ENCODE peak calls at places on chromosomes 1 and 21, in six cellular contexts. D is NCI-H1092 treated with DMSO at 0.1 percent for 48 hours, F is colonic mucosa, S is PC-9, L is SW480, Z is NCI-H345. I is an unnamed sample.

GRCh38 chr1:38760562-38760961 is 99.0 kb downstream of the RRAGC start:
- DNase-seq in D (no peak), F (no peak), S (no peak), L (no peak), Z (no peak), I (no peak)

GRCh38 chr1:16068356-16069270 is 4.8 kb downstream of the FAM131C start:
- DNase-seq in D (peak), F (no peak), S (peak), L (no peak), Z (no peak), I (no peak)

GRCh38 chr1:102110591-102110990 is 113.9 kb upstream of the OLFM3 start:
- DNase-seq in D (no peak), F (no peak), S (no peak), L (no peak), Z (no peak), I (no peak)

GRCh38 chr1:25109527-25109926 is 122.8 kb downstream of the SYF2 start:
- DNase-seq in D (no peak), F (no peak), S (no peak), L (no peak), Z (no peak), I (no peak)

GRCh38 chr1:33586795-33587194 is 114.3 kb downstream of the ZSCAN20 start:
- DNase-seq in D (no peak), F (no peak), S (no peak), L (no peak), Z (no peak), I (no peak)

GRCh38 chr1:186819140-186819539 is 9.6 kb upstream of the PLA2G4A start:
- DNase-seq in D (no peak), F (no peak), S (no peak), L (no peak), Z (no peak), I (peak)

GRCh38 chr1:70084314-70084915 is 121.0 kb downstream of the LRRC40 start:
- DNase-seq in D (no peak), F (no peak), S (no peak), L (no peak), Z (no peak), I (no peak)

GRCh38 chr1:9596419-9597123 is 7.9 kb downstream of the TMEM201 start:
- DNase-seq in D (no peak), F (no peak), S (no peak), L (no peak), Z (peak), I (no peak)

GRCh38 chr1:64499966-64500365 is 30.0 kb downstream of the CACHD1 start:
- DNase-seq in D (no peak), F (no peak), S (no peak), L (peak), Z (no peak), I (no peak)

GRCh38 chr1:22711071-22711470 is 432 bp downstream of the EPHB2 start:
- DNase-seq in D (peak), F (no peak), S (no peak), L (no peak), Z (no peak), I (no peak)

GRCh38 chr1:44881011-44881632 is 38.1 kb upstream of the PTCH2 start:
- DNase-seq in D (no peak), F (no peak), S (no peak), L (no peak), Z (no peak), I (no peak)

GRCh38 chr1:91527781-91528180 is 27.1 kb downstream of the CDC7 start:
- DNase-seq in D (no peak), F (no peak), S (no peak), L (no peak), Z (no peak), I (no peak)

GRCh38 chr1:86616871-86617270 is 70.0 kb downstream of the CLCA4 start:
- DNase-seq in D (no peak), F (peak), S (no peak), L (no peak), Z (no peak), I (no peak)

GRCh38 chr21:45339430-45340405 is 52.0 kb upstream of the POFUT2 start:
- DNase-seq in D (no peak), F (no peak), S (no peak), L (no peak), Z (no peak), I (peak)

GRCh38 chr1:221241592-221241991 is 362.3 kb downstream of the HLX start:
- DNase-seq in D (no peak), F (no peak), S (no peak), L (no peak), Z (peak), I (no peak)

GRCh38 chr1:204202481-204202880 is 6.2 kb upstream of the KISS1 start:
- DNase-seq in D (no peak), F (no peak), S (no peak), L (no peak), Z (no peak), I (no peak)

GRCh38 chr1:24253569-24253968 is 65.6 kb upstream of the GRHL3 start:
- DNase-seq in D (no peak), F (no peak), S (no peak), L (no peak), Z (no peak), I (no peak)

GRCh38 chr1:3495776-3496745 is 41.6 kb downstream of the ARHGEF16 start:
- DNase-seq in D (no peak), F (no peak), S (no peak), L (no peak), Z (no peak), I (peak)

GRCh38 chr1:7386226-7387052 is 384.7 kb upstream of the VAMP3 start:
- DNase-seq in D (peak), F (peak), S (no peak), L (no peak), Z (no peak), I (no peak)

GRCh38 chr1:49016030-49016991 is 239.6 kb upstream of the BEND5 start:
- DNase-seq in D (no peak), F (no peak), S (no peak), L (no peak), Z (no peak), I (no peak)

GRCh38 chr1:9356829-9357466 is 64.3 kb downstream of the SPSB1 start:
- DNase-seq in D (no peak), F (no peak), S (no peak), L (no peak), Z (no peak), I (no peak)

GRCh38 chr1:58785424-58786058 is 1.7 kb upstream of the JUN start:
- DNase-seq in D (peak), F (peak), S (peak), L (peak), Z (peak), I (no peak)

GRCh38 chr1:72724951-72725863 is 442.9 kb upstream of the NEGR1 start:
- DNase-seq in D (no peak), F (no peak), S (no peak), L (no peak), Z (no peak), I (no peak)

GRCh38 chr1:232322162-232322734 is 307.7 kb downstream of the SIPA1L2 start:
- DNase-seq in D (no peak), F (peak), S (no peak), L (no peak), Z (peak), I (no peak)

I was measured in endothelial cell of umbilical vein.